ENCODE peak calls at places on chromosomes 13 and 19, in eight cellular contexts. Q is fibroblast of lung; L is activated T-cell treated with anti-CD3 and anti-CD28 coated beads, Interleukin-2, amount 50 U/mL, for 24 hours; N is H54; H is A172; G is NCI-H774; K is heart right ventricle; U is C1 segment of cervical spinal cord. S is an unnamed sample.

GRCh38 chr19:46416077-46416709 is 2.8 kb upstream of the CCDC8 start:
- DNase-seq in Q (peak), L (no peak), N (peak), H (peak), G (peak), K (peak), U (peak), S (peak)

GRCh38 chr19:17902701-17903100 is 30.1 kb upstream of the CCDC124 start:
- DNase-seq in Q (peak), L (no peak), N (no peak), H (peak), G (no peak), K (no peak), U (no peak), S (no peak)

GRCh38 chr13:37011002-37011401 is 10.4 kb downstream of the EXOSC8 start:
- DNase-seq in Q (no peak), L (no peak), N (no peak), H (no peak), G (no peak), K (no peak), U (no peak), S (no peak)

GRCh38 chr19:15303105-15303780 is 29.1 kb downstream of the BRD4 start:
- DNase-seq in Q (peak), L (no peak), N (no peak), H (no peak), G (no peak), K (no peak), U (no peak), S (no peak)

GRCh38 chr13:40568672-40569350 is 97.6 kb downstream of the FOXO1 start:
- DNase-seq in Q (no peak), L (no peak), N (no peak), H (no peak), G (no peak), K (no peak), U (no peak), S (no peak)

GRCh38 chr19:52398091-52398461 is 427 bp downstream of the ZNF528 start:
- DNase-seq in Q (no peak), L (no peak), N (peak), H (no peak), G (no peak), K (peak), U (no peak), S (no peak)

GRCh38 chr19:5804516-5805464 is at the start of gene NRTN:
- DNase-seq in Q (no peak), L (peak), N (no peak), H (no peak), G (peak), K (no peak), U (no peak), S (no peak)

GRCh38 chr13:108827637-108828036 is 198.2 kb downstream of the MYO16 start:
- DNase-seq in Q (no peak), L (no peak), N (no peak), H (no peak), G (peak), K (no peak), U (no peak), S (no peak)

GRCh38 chr13:114089341-114089740 is 43.1 kb downstream of the RASA3 start:
- DNase-seq in Q (no peak), L (peak), N (no peak), H (no peak), G (no peak), K (no peak), U (no peak), S (no peak)

GRCh38 chr13:113731192-113732175 is 27.5 kb upstream of the TMEM255B start:
- DNase-seq in Q (no peak), L (no peak), N (no peak), H (no peak), G (no peak), K (no peak), U (no peak), S (no peak)

GRCh38 chr19:7983995-7984837 is 21.2 kb downstream of the ELAVL1 start:
- DNase-seq in Q (no peak), L (no peak), N (no peak), H (no peak), G (no peak), K (no peak), U (no peak), S (no peak)

S was measured in amygdala.